ENCODE peak calls at places on chromosomes 16 and 17, in nine cellular contexts. J is right lobe of liver, S is upper lobe of left lung, P is HCT116, A is right cardiac atrium, U is heart left ventricle, N is left lung, Q is GM12878, G is A549. F is an unnamed sample.

GRCh38 chr17:82148011-82148410 is 50.0 kb upstream of the FASN start:
- ATAC-seq in U (no peak), Q (no peak), N (no peak), S (no peak), P (no peak), G (no peak), A (no peak), J (no peak), F (no peak)

GRCh38 chr17:75475144-75475835 is 18.9 kb downstream of the TMEM94 start:
- ATAC-seq in S (no peak), A (peak), N (no peak), U (peak), J (no peak), G (no peak), Q (no peak), P (no peak), F (no peak)

GRCh38 chr17:40323731-40324650 is 15.0 kb downstream of the RARA start:
- ATAC-seq in G (no peak), S (peak), Q (peak), J (no peak), U (peak), A (peak), P (no peak), N (peak), F (peak)

GRCh38 chr17:75239214-75239613 is 22.2 kb downstream of the GGA3 start:
- ATAC-seq in G (no peak), J (no peak), Q (no peak), P (no peak), A (no peak), N (no peak), S (no peak), U (no peak), F (no peak)

GRCh38 chr16:49856741-49857330 is 924 bp upstream of the ZNF423 start:
- ATAC-seq in U (peak), G (peak), N (peak), P (peak), Q (peak), J (peak), S (peak), A (peak), F (peak)

GRCh38 chr17:56031636-56032035 is 121.6 kb upstream of the ANKFN1 start:
- ATAC-seq in P (no peak), Q (no peak), S (no peak), G (no peak), U (no peak), J (no peak), N (no peak), A (no peak), F (no peak)

GRCh38 chr17:7336240-7337175 is at the start of gene ACAP1:
- ATAC-seq in N (peak), A (peak), G (no peak), P (peak), U (peak), S (peak), J (peak), Q (peak), F (no peak)

GRCh38 chr17:81576621-81577277 is 24.6 kb upstream of the FAAP100 start:
- ATAC-seq in A (no peak), J (peak), P (peak), N (peak), U (peak), Q (no peak), S (peak), G (peak), F (no peak)

GRCh38 chr16:67844441-67844840 is 2.3 kb upstream of the NUTF2 start:
- ATAC-seq in A (no peak), U (no peak), J (no peak), Q (no peak), N (no peak), P (no peak), G (no peak), S (no peak), F (no peak)

GRCh38 chr17:50949128-50950001 is 83.2 kb upstream of the TOB1 start:
- ATAC-seq in A (peak), S (no peak), G (peak), N (no peak), Q (no peak), U (peak), J (no peak), P (no peak), F (no peak)

GRCh38 chr17:74443516-74444296 is 11.8 kb downstream of the GPRC5C start:
- ATAC-seq in G (peak), N (no peak), S (no peak), J (peak), U (no peak), P (no peak), A (no peak), Q (no peak), F (peak)

GRCh38 chr17:55584055-55584685 is 72.9 kb upstream of the SMIM36 start:
- ATAC-seq in N (peak), P (no peak), Q (no peak), J (peak), A (peak), G (peak), U (peak), S (peak), F (peak)

GRCh38 chr16:85396879-85397871 is 215.9 kb upstream of the GSE1 start:
- ATAC-seq in P (peak), Q (peak), U (no peak), A (no peak), S (no peak), N (no peak), G (no peak), J (no peak), F (no peak)

GRCh38 chr16:66471696-66472393 is 44.8 kb downstream of the BEAN1 start:
- ATAC-seq in Q (no peak), P (no peak), U (no peak), S (no peak), J (no peak), A (no peak), G (peak), N (no peak), F (no peak)

GRCh38 chr17:66426397-66427033 is 124.1 kb downstream of the PRKCA start:
- ATAC-seq in P (peak), A (no peak), U (no peak), Q (peak), N (peak), S (no peak), G (peak), J (peak), F (no peak)

GRCh38 chr16:20884240-20884556 is 16.0 kb downstream of the DCUN1D3 start:
- ATAC-seq in S (no peak), U (no peak), J (peak), A (peak), G (no peak), Q (no peak), P (no peak), N (no peak), F (peak)

GRCh38 chr17:76102944-76103273 is 678 bp downstream of the EXOC7 start:
- ATAC-seq in A (no peak), J (peak), N (peak), Q (peak), U (no peak), P (peak), S (no peak), G (peak), F (no peak)

DNA sequence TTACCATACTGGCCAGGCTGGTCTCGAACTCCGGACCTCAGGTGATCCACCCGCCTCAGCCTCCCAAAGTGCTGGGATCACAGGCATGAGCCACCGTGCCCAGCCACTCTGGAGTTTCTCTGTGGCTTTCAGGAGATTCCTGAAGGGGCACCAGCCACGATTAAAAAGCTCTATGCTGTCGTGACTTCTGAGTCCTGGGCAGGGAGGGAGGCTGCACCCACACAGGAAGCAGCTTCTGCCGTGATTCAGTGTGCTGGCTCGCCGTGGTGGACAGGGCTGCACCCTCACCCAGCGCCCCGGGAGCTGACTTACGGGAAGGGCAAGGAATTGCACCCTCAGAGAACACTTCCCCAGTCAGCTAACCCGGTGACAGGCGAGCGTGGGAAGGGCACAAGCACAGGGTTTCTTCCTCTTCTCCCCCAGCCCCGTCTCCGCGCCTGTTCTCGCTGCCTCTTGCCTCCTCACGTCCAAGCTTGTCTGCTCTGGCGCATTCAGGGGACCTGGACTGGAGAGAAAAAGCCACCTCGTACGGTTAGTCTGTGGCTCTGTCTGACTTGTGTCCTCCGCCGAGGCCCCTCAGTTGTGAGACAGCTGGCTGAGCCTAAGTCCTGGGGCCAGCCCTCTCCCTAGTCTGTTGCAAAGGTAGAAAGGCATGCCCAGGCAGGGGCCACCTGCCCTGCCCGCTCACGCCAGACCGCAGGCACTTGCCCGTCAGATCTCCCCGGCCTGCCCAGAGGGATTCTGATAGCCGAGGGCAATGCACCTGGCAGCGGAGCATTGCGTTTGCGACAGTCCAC is 145.0 kb downstream of the SEC14L1 start:
- ATAC-seq in J (peak), G (peak), S (peak), U (peak), Q (peak), A (no peak), P (peak), N (peak), F (peak)
- H3K27ac ChIP-seq in J (peak), G (peak), S (peak), U (no peak), Q (no peak), A (no peak), P (peak), N (peak), F (no peak)

GRCh38 chr17:71405101-71405500 is 715.7 kb upstream of the SOX9 start:
- ATAC-seq in N (no peak), U (no peak), Q (no peak), A (no peak), P (no peak), S (no peak), J (no peak), G (no peak), F (no peak)

GRCh38 chr17:71398706-71399620 is 721.9 kb upstream of the SOX9 start:
- ATAC-seq in N (no peak), S (no peak), P (no peak), A (no peak), Q (peak), J (no peak), U (no peak), G (no peak), F (no peak)

GRCh38 chr17:71402661-71403141 is 718.1 kb upstream of the SOX9 start:
- ATAC-seq in S (no peak), N (no peak), J (no peak), P (peak), A (no peak), G (peak), Q (no peak), U (no peak), F (no peak)

GRCh38 chr17:71399649-71400048 is 721.2 kb upstream of the SOX9 start:
- ATAC-seq in A (no peak), G (no peak), U (no peak), N (no peak), Q (no peak), S (no peak), J (no peak), P (no peak), F (no peak)

DNA sequence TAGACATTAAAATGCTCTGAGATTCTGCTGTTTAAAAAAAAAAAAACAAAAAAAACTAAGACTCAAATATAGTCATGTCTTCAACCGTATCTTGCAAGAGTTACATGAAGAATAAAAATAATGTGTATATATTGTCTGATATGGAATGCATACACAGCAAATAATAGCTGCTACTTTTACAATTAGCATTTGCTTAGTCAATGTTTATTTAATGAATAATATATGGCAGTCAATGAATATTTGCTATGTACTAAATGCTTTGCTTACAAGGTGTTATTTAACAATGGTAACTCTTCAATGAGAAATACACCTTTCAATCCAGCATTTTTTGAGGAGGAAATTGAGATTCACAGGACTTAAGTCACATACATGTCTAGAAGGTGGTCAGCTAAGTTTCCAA is 718.8 kb upstream of the SOX9 start:
- ATAC-seq in N (no peak), Q (no peak), A (no peak), G (no peak), J (no peak), S (no peak), P (no peak), U (no peak), F (no peak)
- H3K27ac ChIP-seq in N (no peak), Q (no peak), A (no peak), G (no peak), J (no peak), S (no peak), P (no peak), U (no peak), F (no peak)

GRCh38 chr17:67648032-67648761 is 69.5 kb upstream of the NOL11 start:
- ATAC-seq in S (no peak), U (peak), N (no peak), G (no peak), J (no peak), Q (no peak), A (peak), P (no peak), F (no peak)
- H3K27ac ChIP-seq in S (no peak), U (no peak), N (no peak), G (no peak), J (no peak), Q (peak), A (peak), P (no peak), F (peak)

DNA sequence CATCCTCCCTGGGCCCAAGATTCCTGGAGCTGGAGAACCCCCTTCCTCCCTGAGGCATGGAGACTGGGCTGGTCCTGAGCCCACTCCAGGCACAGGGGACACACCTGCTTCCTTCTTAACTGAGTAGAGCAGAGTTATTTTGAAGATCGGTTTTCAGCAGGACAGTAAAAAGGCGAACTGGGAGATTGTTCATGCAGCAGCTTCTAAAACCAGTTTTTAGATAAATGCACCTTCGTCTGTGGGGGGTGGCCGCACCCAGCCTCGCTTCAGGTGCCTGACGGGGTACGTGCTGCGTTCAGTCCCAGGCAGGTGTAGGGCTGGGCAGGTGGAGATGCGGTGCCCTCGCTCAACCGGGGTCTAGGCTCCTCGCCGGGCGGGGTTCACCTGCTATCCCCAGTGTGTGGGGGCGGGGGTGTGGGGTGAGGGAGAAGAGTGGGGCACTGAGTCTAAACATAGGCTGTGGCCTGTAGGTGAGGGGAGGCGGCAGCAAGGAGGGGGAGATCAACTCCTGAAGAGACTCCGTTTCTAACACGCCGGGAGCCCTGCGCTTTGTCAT is 69.5 kb downstream of the JPH3 start:
- ATAC-seq in S (no peak), A (no peak), N (no peak), Q (no peak), P (no peak), U (no peak), G (no peak), J (no peak), F (no peak)
- H3K27ac ChIP-seq in S (no peak), A (no peak), N (no peak), Q (no peak), P (no peak), U (no peak), G (no peak), J (no peak), F (no peak)

F was measured in gastroesophageal sphincter.